ENCODE peak calls at places on chromosomes 6 and 20, in ten cellular contexts. One of them, this sample, is unnamed.

GRCh38 chr6:76774750-76775396 is 688.4 kb downstream of the HTR1B start:
- DNase-seq in stimulated activated CD8-positive, alpha-beta memory T cell treated with anti-CD3 and anti-CD28 coated beads, Interleukin-7, amount 100 ng/mL, for 4 hours: no peak
- DNase-seq in left ventricle myocardium inferior: peak; percentile 19
- DNase-seq in NCI-H1436: no peak
- DNase-seq in cardiac fibroblast: peak; percentile 67
- DNase-seq in coronary artery: no peak
- DNase-seq in T1000: no peak
- DNase-seq in stimulated activated naive B cell treated with anti-CD40 and anti-IgM and Interleukin-4, amounts not matched to agents 10 μg/mL and 1 μg/mL and 100 μg/mL, for 72 hours: no peak
- DNase-seq in lower leg skin: no peak
- DNase-seq in heart right ventricle: peak; percentile 34
- DNase-seq in this sample: peak; percentile 33

GRCh38 chr6:100862063-100862462 is 19.1 kb downstream of the ASCC3 start:
- DNase-seq in T1000: no peak
- DNase-seq in lower leg skin: no peak
- DNase-seq in NCI-H1436: no peak
- DNase-seq in stimulated activated CD8-positive, alpha-beta memory T cell treated with anti-CD3 and anti-CD28 coated beads, Interleukin-7, amount 100 ng/mL, for 4 hours: no peak
- DNase-seq in cardiac fibroblast: no peak
- DNase-seq in heart right ventricle: no peak
- DNase-seq in stimulated activated naive B cell treated with anti-CD40 and anti-IgM and Interleukin-4, amounts not matched to agents 10 μg/mL and 1 μg/mL and 100 μg/mL, for 72 hours: no peak
- DNase-seq in left ventricle myocardium inferior: no peak
- DNase-seq in coronary artery: no peak
- DNase-seq in this sample: no peak

GRCh38 chr6:168244961-168245551 is 74.5 kb downstream of the DACT2 start:
- DNase-seq in coronary artery: no peak
- DNase-seq in cardiac fibroblast: no peak
- DNase-seq in T1000: no peak
- DNase-seq in heart right ventricle: no peak
- DNase-seq in lower leg skin: no peak
- DNase-seq in stimulated activated CD8-positive, alpha-beta memory T cell treated with anti-CD3 and anti-CD28 coated beads, Interleukin-7, amount 100 ng/mL, for 4 hours: no peak
- DNase-seq in stimulated activated naive B cell treated with anti-CD40 and anti-IgM and Interleukin-4, amounts not matched to agents 10 μg/mL and 1 μg/mL and 100 μg/mL, for 72 hours: no peak
- DNase-seq in NCI-H1436: no peak
- DNase-seq in left ventricle myocardium inferior: no peak
- DNase-seq in this sample: no peak

GRCh38 chr6:168103036-168103830 is 24.2 kb upstream of the FRMD1 start:
- DNase-seq in T1000: no peak
- DNase-seq in coronary artery: no peak
- DNase-seq in NCI-H1436: no peak
- DNase-seq in stimulated activated naive B cell treated with anti-CD40 and anti-IgM and Interleukin-4, amounts not matched to agents 10 μg/mL and 1 μg/mL and 100 μg/mL, for 72 hours: no peak
- DNase-seq in cardiac fibroblast: no peak
- DNase-seq in heart right ventricle: no peak
- DNase-seq in left ventricle myocardium inferior: peak; percentile 9
- DNase-seq in stimulated activated CD8-positive, alpha-beta memory T cell treated with anti-CD3 and anti-CD28 coated beads, Interleukin-7, amount 100 ng/mL, for 4 hours: no peak
- DNase-seq in lower leg skin: no peak
- DNase-seq in this sample: no peak

GRCh38 chr6:152750694-152751093 is at the start of gene VIP:
- DNase-seq in coronary artery: no peak
- DNase-seq in NCI-H1436: no peak
- DNase-seq in cardiac fibroblast: peak; percentile 48
- DNase-seq in T1000: no peak
- DNase-seq in stimulated activated naive B cell treated with anti-CD40 and anti-IgM and Interleukin-4, amounts not matched to agents 10 μg/mL and 1 μg/mL and 100 μg/mL, for 72 hours: no peak
- DNase-seq in heart right ventricle: no peak
- DNase-seq in lower leg skin: no peak
- DNase-seq in left ventricle myocardium inferior: no peak
- DNase-seq in stimulated activated CD8-positive, alpha-beta memory T cell treated with anti-CD3 and anti-CD28 coated beads, Interleukin-7, amount 100 ng/mL, for 4 hours: no peak
- DNase-seq in this sample: peak; percentile 17

GRCh38 chr20:64070244-64070993 is 7.4 kb downstream of the TCEA2 start:
- DNase-seq in lower leg skin: no peak
- DNase-seq in heart right ventricle: no peak
- DNase-seq in coronary artery: no peak
- DNase-seq in NCI-H1436: no peak
- DNase-seq in stimulated activated CD8-positive, alpha-beta memory T cell treated with anti-CD3 and anti-CD28 coated beads, Interleukin-7, amount 100 ng/mL, for 4 hours: no peak
- DNase-seq in stimulated activated naive B cell treated with anti-CD40 and anti-IgM and Interleukin-4, amounts not matched to agents 10 μg/mL and 1 μg/mL and 100 μg/mL, for 72 hours: no peak
- DNase-seq in left ventricle myocardium inferior: no peak
- DNase-seq in cardiac fibroblast: no peak
- DNase-seq in T1000: no peak
- DNase-seq in this sample: no peak

GRCh38 chr6:89583559-89583958 is 55.0 kb downstream of the LYRM2 start:
- DNase-seq in stimulated activated naive B cell treated with anti-CD40 and anti-IgM and Interleukin-4, amounts not matched to agents 10 μg/mL and 1 μg/mL and 100 μg/mL, for 72 hours: no peak
- DNase-seq in coronary artery: no peak
- DNase-seq in NCI-H1436: no peak
- DNase-seq in stimulated activated CD8-positive, alpha-beta memory T cell treated with anti-CD3 and anti-CD28 coated beads, Interleukin-7, amount 100 ng/mL, for 4 hours: no peak
- DNase-seq in lower leg skin: no peak
- DNase-seq in T1000: no peak
- DNase-seq in cardiac fibroblast: no peak
- DNase-seq in heart right ventricle: no peak
- DNase-seq in left ventricle myocardium inferior: no peak
- DNase-seq in this sample: no peak

GRCh38 chr20:11195169-11195568 is 521.4 kb upstream of the JAG1 start:
- DNase-seq in NCI-H1436: no peak
- DNase-seq in lower leg skin: no peak
- DNase-seq in left ventricle myocardium inferior: peak; percentile 24
- DNase-seq in heart right ventricle: peak; percentile 13
- DNase-seq in cardiac fibroblast: no peak
- DNase-seq in coronary artery: no peak
- DNase-seq in stimulated activated CD8-positive, alpha-beta memory T cell treated with anti-CD3 and anti-CD28 coated beads, Interleukin-7, amount 100 ng/mL, for 4 hours: no peak
- DNase-seq in T1000: no peak
- DNase-seq in stimulated activated naive B cell treated with anti-CD40 and anti-IgM and Interleukin-4, amounts not matched to agents 10 μg/mL and 1 μg/mL and 100 μg/mL, for 72 hours: no peak
- DNase-seq in this sample: no peak

GRCh38 chr6:157383471-157383870 is 2.5 kb downstream of the ZDHHC14 start:
- DNase-seq in stimulated activated CD8-positive, alpha-beta memory T cell treated with anti-CD3 and anti-CD28 coated beads, Interleukin-7, amount 100 ng/mL, for 4 hours: no peak
- DNase-seq in T1000: no peak
- DNase-seq in left ventricle myocardium inferior: no peak
- DNase-seq in heart right ventricle: no peak
- DNase-seq in coronary artery: no peak
- DNase-seq in lower leg skin: no peak
- DNase-seq in stimulated activated naive B cell treated with anti-CD40 and anti-IgM and Interleukin-4, amounts not matched to agents 10 μg/mL and 1 μg/mL and 100 μg/mL, for 72 hours: no peak
- DNase-seq in cardiac fibroblast: no peak
- DNase-seq in NCI-H1436: no peak
- DNase-seq in this sample: no peak

GRCh38 chr6:154267508-154268106 is 89.0 kb downstream of the IPCEF1 start:
- DNase-seq in stimulated activated CD8-positive, alpha-beta memory T cell treated with anti-CD3 and anti-CD28 coated beads, Interleukin-7, amount 100 ng/mL, for 4 hours: no peak
- DNase-seq in stimulated activated naive B cell treated with anti-CD40 and anti-IgM and Interleukin-4, amounts not matched to agents 10 μg/mL and 1 μg/mL and 100 μg/mL, for 72 hours: no peak
- DNase-seq in left ventricle myocardium inferior: no peak
- DNase-seq in heart right ventricle: no peak
- DNase-seq in lower leg skin: no peak
- DNase-seq in NCI-H1436: no peak
- DNase-seq in coronary artery: no peak
- DNase-seq in cardiac fibroblast: no peak
- DNase-seq in T1000: no peak
- DNase-seq in this sample: no peak

GRCh38 chr6:99384507-99384906 is 9.5 kb downstream of the COQ3 start:
- DNase-seq in coronary artery: no peak
- DNase-seq in heart right ventricle: no peak
- DNase-seq in stimulated activated naive B cell treated with anti-CD40 and anti-IgM and Interleukin-4, amounts not matched to agents 10 μg/mL and 1 μg/mL and 100 μg/mL, for 72 hours: no peak
- DNase-seq in T1000: no peak
- DNase-seq in cardiac fibroblast: no peak
- DNase-seq in lower leg skin: no peak
- DNase-seq in left ventricle myocardium inferior: no peak
- DNase-seq in NCI-H1436: no peak
- DNase-seq in stimulated activated CD8-positive, alpha-beta memory T cell treated with anti-CD3 and anti-CD28 coated beads, Interleukin-7, amount 100 ng/mL, for 4 hours: no peak
- DNase-seq in this sample: no peak